ENCODE peak calls at places on chromosomes 5 and 9, in nine cellular contexts. One of them, this sample, is unnamed.

GRCh38 chr5:176890455-176891330 is 8.5 kb downstream of the HK3 start:
- DNase-seq in A549: no peak
- DNase-seq in adipocyte: no peak
- DNase-seq in psoas muscle: no peak
- DNase-seq in spleen: peak
- DNase-seq in mesendoderm: no peak
- DNase-seq in cardiac fibroblast: no peak
- DNase-seq in body of pancreas: no peak
- DNase-seq in colonic mucosa: no peak
- DNase-seq in this sample: no peak

GRCh38 chr9:108549184-108549583 is 306.6 kb downstream of the ACTL7B start:
- DNase-seq in A549: no peak
- DNase-seq in adipocyte: no peak
- DNase-seq in psoas muscle: no peak
- DNase-seq in spleen: no peak
- DNase-seq in mesendoderm: no peak
- DNase-seq in cardiac fibroblast: peak
- DNase-seq in body of pancreas: peak
- DNase-seq in colonic mucosa: no peak
- DNase-seq in this sample: no peak

GRCh38 chr9:133673260-133673658 is 37.1 kb downstream of the DBH start:
- DNase-seq in A549: no peak
- DNase-seq in adipocyte: no peak
- DNase-seq in psoas muscle: peak
- DNase-seq in spleen: no peak
- DNase-seq in mesendoderm: no peak
- DNase-seq in cardiac fibroblast: no peak
- DNase-seq in body of pancreas: no peak
- DNase-seq in colonic mucosa: no peak
- DNase-seq in this sample: no peak

GRCh38 chr5:16897284-16897704 is 38.8 kb downstream of the MYO10 start:
- DNase-seq in A549: peak
- DNase-seq in adipocyte: no peak
- DNase-seq in psoas muscle: no peak
- DNase-seq in spleen: no peak
- DNase-seq in mesendoderm: peak
- DNase-seq in cardiac fibroblast: peak
- DNase-seq in body of pancreas: no peak
- DNase-seq in colonic mucosa: no peak
- DNase-seq in this sample: no peak

GRCh38 chr5:2729189-2729588 is 22.3 kb downstream of the IRX2 start:
- DNase-seq in A549: no peak
- DNase-seq in adipocyte: no peak
- DNase-seq in psoas muscle: no peak
- DNase-seq in spleen: no peak
- DNase-seq in mesendoderm: no peak
- DNase-seq in cardiac fibroblast: no peak
- DNase-seq in body of pancreas: no peak
- DNase-seq in colonic mucosa: no peak
- DNase-seq in this sample: no peak

GRCh38 chr9:112074250-112075008 is 100.7 kb downstream of the SUSD1 start:
- DNase-seq in A549: no peak
- DNase-seq in adipocyte: peak
- DNase-seq in psoas muscle: peak
- DNase-seq in spleen: no peak
- DNase-seq in mesendoderm: peak
- DNase-seq in cardiac fibroblast: peak
- DNase-seq in body of pancreas: peak
- DNase-seq in colonic mucosa: peak
- DNase-seq in this sample: peak

GRCh38 chr9:115004535-115004934 is 74.1 kb upstream of the TNFSF8 start:
- DNase-seq in A549: no peak
- DNase-seq in adipocyte: no peak
- DNase-seq in psoas muscle: no peak
- DNase-seq in spleen: no peak
- DNase-seq in mesendoderm: no peak
- DNase-seq in cardiac fibroblast: no peak
- DNase-seq in body of pancreas: no peak
- DNase-seq in colonic mucosa: no peak
- DNase-seq in this sample: no peak

GRCh38 chr9:34599546-34599945 is 10.0 kb upstream of the CNTFR start:
- DNase-seq in A549: no peak
- DNase-seq in adipocyte: no peak
- DNase-seq in psoas muscle: no peak
- DNase-seq in spleen: no peak
- DNase-seq in mesendoderm: no peak
- DNase-seq in cardiac fibroblast: no peak
- DNase-seq in body of pancreas: no peak
- DNase-seq in colonic mucosa: no peak
- DNase-seq in this sample: no peak

GRCh38 chr9:35593581-35593980 is 11.5 kb upstream of the TESK1 start:
- DNase-seq in A549: no peak
- DNase-seq in adipocyte: no peak
- DNase-seq in psoas muscle: no peak
- DNase-seq in spleen: no peak
- DNase-seq in mesendoderm: no peak
- DNase-seq in cardiac fibroblast: no peak
- DNase-seq in body of pancreas: no peak
- DNase-seq in colonic mucosa: no peak
- DNase-seq in this sample: no peak

GRCh38 chr5:136810198-136810823 is 445.0 kb upstream of the TRPC7 start:
- DNase-seq in A549: no peak
- DNase-seq in adipocyte: peak
- DNase-seq in psoas muscle: no peak
- DNase-seq in spleen: no peak
- DNase-seq in mesendoderm: no peak
- DNase-seq in cardiac fibroblast: peak
- DNase-seq in body of pancreas: no peak
- DNase-seq in colonic mucosa: no peak
- DNase-seq in this sample: peak

GRCh38 chr5:100148239-100148638 is 386.9 kb upstream of the FAM174A start:
- DNase-seq in A549: no peak
- DNase-seq in adipocyte: no peak
- DNase-seq in psoas muscle: no peak
- DNase-seq in spleen: no peak
- DNase-seq in mesendoderm: no peak
- DNase-seq in cardiac fibroblast: no peak
- DNase-seq in body of pancreas: no peak
- DNase-seq in colonic mucosa: no peak
- DNase-seq in this sample: no peak

GRCh38 chr5:91188755-91189154 is 194.4 kb downstream of the ARRDC3 start:
- DNase-seq in A549: no peak
- DNase-seq in adipocyte: peak
- DNase-seq in psoas muscle: no peak
- DNase-seq in spleen: no peak
- DNase-seq in mesendoderm: no peak
- DNase-seq in cardiac fibroblast: no peak
- DNase-seq in body of pancreas: no peak
- DNase-seq in colonic mucosa: no peak
- DNase-seq in this sample: no peak

DNA sequence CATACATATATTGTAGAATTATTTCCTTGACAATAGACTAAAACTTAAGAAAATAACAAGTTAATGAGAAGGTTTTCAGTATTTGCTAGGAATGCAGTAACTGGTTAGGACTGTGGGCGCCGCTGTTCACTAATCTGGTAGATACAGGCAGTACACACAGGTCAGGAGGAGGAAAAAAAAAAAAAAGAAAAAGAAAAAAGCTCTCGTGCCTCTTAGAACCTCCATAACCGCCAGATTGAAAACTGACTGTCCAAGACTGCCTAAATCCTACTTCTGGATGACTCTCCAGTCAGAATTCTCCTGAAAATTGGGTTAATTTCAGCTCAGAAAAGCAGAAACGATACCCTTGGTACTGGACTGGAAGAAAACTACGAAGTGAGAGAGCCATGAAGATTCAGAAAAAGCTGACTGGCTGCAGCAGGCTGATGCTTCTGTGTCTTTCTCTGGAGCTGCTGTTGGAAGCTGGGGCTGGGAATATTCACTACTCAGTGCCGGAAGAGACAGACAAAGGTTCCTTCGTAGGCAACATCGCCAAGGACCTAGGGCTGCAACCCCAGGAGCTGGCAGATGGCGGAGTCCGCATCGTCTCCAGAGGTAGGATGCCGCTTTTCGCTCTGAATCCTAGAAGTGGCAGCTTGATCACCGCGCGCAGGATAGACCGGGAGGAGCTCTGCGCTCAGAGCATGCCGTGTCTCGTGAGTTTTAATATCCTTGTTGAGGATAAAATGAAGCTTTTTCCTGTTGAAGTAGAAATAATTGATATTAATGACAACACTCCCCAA is at the start of gene PCDHGA1:
- DNase-seq in A549: peak
- DNase-seq in adipocyte: peak
- DNase-seq in psoas muscle: no peak
- DNase-seq in spleen: no peak
- DNase-seq in mesendoderm: peak
- DNase-seq in cardiac fibroblast: peak
- DNase-seq in body of pancreas: peak
- DNase-seq in colonic mucosa: no peak
- DNase-seq in this sample: no peak
- H3K4me3 ChIP-seq in A549: peak
- H3K4me3 ChIP-seq in adipocyte: peak
- H3K4me3 ChIP-seq in psoas muscle: peak
- H3K4me3 ChIP-seq in spleen: no peak
- H3K4me3 ChIP-seq in mesendoderm: no peak
- H3K4me3 ChIP-seq in cardiac fibroblast: peak
- H3K4me3 ChIP-seq in body of pancreas: no peak
- H3K4me3 ChIP-seq in colonic mucosa: no peak
- H3K4me3 ChIP-seq in this sample: peak

DNA sequence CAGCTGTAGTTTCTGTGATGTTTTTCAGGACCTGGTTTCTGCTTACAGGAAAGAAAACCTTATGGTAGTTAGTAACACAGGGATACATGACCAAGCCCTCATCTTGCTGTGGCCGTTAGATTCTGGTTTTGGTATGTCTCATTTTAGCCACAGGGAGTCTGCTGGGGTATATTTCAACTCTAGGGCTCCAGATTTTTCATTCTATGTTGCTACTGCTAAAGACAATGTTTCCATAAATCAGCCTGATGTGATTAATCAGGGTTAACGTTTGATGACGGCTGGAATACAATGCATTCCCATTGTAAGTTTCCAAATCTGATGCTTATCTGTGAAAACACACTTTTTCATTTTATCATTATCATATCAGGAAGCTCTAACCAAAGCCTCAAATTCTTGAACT is 48.2 kb downstream of the P4HA2 start:
- DNase-seq in A549: no peak
- DNase-seq in adipocyte: no peak
- DNase-seq in psoas muscle: no peak
- DNase-seq in spleen: no peak
- DNase-seq in mesendoderm: no peak
- DNase-seq in cardiac fibroblast: no peak
- DNase-seq in body of pancreas: no peak
- DNase-seq in colonic mucosa: no peak
- DNase-seq in this sample: no peak
- H3K4me3 ChIP-seq in A549: no peak
- H3K4me3 ChIP-seq in adipocyte: no peak
- H3K4me3 ChIP-seq in psoas muscle: no peak
- H3K4me3 ChIP-seq in spleen: no peak
- H3K4me3 ChIP-seq in mesendoderm: no peak
- H3K4me3 ChIP-seq in cardiac fibroblast: no peak
- H3K4me3 ChIP-seq in body of pancreas: no peak
- H3K4me3 ChIP-seq in colonic mucosa: no peak
- H3K4me3 ChIP-seq in this sample: no peak

DNA sequence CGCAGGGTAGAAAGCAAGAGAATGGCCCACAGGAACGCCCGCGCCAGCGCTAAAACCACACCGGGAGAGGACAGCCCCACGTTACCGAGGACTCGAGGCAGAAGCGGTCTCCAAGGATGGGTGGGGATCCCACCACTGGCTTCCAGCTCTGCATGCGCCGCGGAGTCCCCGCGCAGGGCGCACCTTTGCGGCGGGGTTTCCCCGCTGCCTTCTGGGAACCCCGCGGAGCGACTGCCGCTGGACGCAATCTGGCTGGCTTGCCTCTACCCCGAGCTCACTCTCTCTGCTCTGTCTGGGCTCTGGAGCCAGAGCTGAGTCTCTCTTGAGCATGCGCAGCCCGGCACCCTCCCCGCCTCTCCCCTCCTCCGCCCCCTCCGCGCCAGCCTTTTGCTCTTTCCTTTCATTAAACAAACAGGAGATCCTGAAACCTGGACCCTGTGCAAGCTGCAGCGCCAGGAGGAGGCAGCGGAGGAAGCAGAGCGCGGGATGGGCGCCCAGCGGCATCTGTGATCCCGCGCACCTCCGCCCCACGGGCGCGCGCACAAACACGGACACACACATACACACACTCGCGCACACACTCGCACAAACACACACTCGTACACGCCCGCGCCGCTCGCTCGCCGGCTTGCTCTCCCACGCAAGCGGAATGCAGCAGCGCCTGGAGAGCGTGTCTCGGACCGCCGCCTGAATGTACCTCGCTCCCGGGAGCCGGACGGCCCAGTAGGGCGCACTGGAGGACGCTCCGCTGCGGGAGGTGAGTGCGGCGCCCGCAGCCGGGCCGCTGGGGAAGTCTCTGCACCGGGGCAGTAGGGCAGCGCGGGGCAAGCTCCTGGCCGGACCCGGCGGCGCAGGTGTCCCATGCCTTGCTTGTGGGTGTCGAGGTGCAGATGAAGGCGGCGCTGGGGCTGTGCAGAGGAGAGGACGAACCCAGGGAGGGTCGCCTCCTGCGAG is at the start of gene PLPPR1:
- DNase-seq in A549: peak
- DNase-seq in adipocyte: peak
- DNase-seq in psoas muscle: peak
- DNase-seq in spleen: peak
- DNase-seq in mesendoderm: peak
- DNase-seq in cardiac fibroblast: peak
- DNase-seq in body of pancreas: peak
- DNase-seq in colonic mucosa: peak
- DNase-seq in this sample: peak
- H3K4me3 ChIP-seq in A549: peak
- H3K4me3 ChIP-seq in adipocyte: peak
- H3K4me3 ChIP-seq in psoas muscle: peak
- H3K4me3 ChIP-seq in spleen: peak
- H3K4me3 ChIP-seq in mesendoderm: peak
- H3K4me3 ChIP-seq in cardiac fibroblast: peak
- H3K4me3 ChIP-seq in body of pancreas: peak
- H3K4me3 ChIP-seq in colonic mucosa: peak
- H3K4me3 ChIP-seq in this sample: peak

DNA sequence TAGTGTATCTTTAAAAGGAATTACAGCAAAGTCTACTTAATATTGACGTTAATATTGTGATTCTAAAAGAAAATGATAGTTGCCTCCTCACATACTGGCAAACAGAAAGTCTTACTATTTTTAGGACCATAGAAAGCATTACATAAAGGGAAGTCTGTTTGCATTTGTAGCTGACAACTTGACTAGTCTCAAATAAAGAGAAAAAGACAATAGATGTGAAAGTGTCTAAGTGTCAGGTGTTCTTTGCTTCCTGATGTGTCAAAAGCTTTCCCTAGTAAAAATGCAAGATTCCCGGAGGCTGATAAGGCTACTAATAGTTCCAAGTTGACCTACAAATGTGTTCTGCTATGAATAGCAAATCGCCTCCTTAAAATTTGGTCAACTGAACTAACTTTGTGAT is 259.7 kb downstream of the CDH10 start:
- DNase-seq in A549: no peak
- DNase-seq in adipocyte: no peak
- DNase-seq in psoas muscle: no peak
- DNase-seq in spleen: no peak
- DNase-seq in mesendoderm: no peak
- DNase-seq in cardiac fibroblast: no peak
- DNase-seq in body of pancreas: no peak
- DNase-seq in colonic mucosa: no peak
- DNase-seq in this sample: no peak
- H3K4me3 ChIP-seq in A549: no peak
- H3K4me3 ChIP-seq in adipocyte: no peak
- H3K4me3 ChIP-seq in psoas muscle: no peak
- H3K4me3 ChIP-seq in spleen: no peak
- H3K4me3 ChIP-seq in mesendoderm: no peak
- H3K4me3 ChIP-seq in cardiac fibroblast: no peak
- H3K4me3 ChIP-seq in body of pancreas: no peak
- H3K4me3 ChIP-seq in colonic mucosa: no peak
- H3K4me3 ChIP-seq in this sample: no peak